ENCODE peak calls at places on chromosomes 2 and 18, in six cellular contexts. X is GM13976, E is heart left ventricle, A is BE2C, W is AG04449, N is psoas muscle. O is an unnamed sample.

GRCh38 chr2:71004857-71005256 is 10.2 kb upstream of the TEX261 start:
- DNase-seq in X (no peak), E (no peak), A (no peak), W (no peak), N (no peak), O (no peak)

GRCh38 chr18:38243291-38243690 is 677.7 kb upstream of the CELF4 start:
- DNase-seq in X (no peak), E (no peak), A (no peak), W (no peak), N (no peak), O (no peak)

GRCh38 chr2:101699939-101700442 is 2.5 kb downstream of the MAP4K4 start:
- DNase-seq in X (no peak), E (no peak), A (no peak), W (no peak), N (no peak), O (no peak)

GRCh38 chr2:17107131-17107530 is 411.1 kb downstream of the RAD51AP2 start:
- DNase-seq in X (no peak), E (no peak), A (no peak), W (peak; percentile 17), N (no peak), O (no peak)

GRCh38 chr2:33134086-33134763 is 187.5 kb downstream of the LTBP1 start:
- DNase-seq in X (no peak), E (peak; percentile 47), A (no peak), W (peak; percentile 92), N (peak; percentile 75), O (no peak)

GRCh38 chr2:128750328-128751165 is 431.9 kb upstream of the HS6ST1 start:
- DNase-seq in X (no peak), E (no peak), A (no peak), W (no peak), N (no peak), O (no peak)

GRCh38 chr2:18074476-18074875 is 196.0 kb downstream of the KCNS3 start:
- DNase-seq in X (no peak), E (no peak), A (no peak), W (no peak), N (no peak), O (no peak)

GRCh38 chr2:240705204-240705781 is 13.6 kb downstream of the AQP12A start:
- DNase-seq in X (no peak), E (no peak), A (no peak), W (no peak), N (peak; percentile 22), O (no peak)

GRCh38 chr2:219285894-219286425 is 6.8 kb downstream of the DNAJB2 start:
- DNase-seq in X (peak; percentile 19), E (no peak), A (peak; percentile 55), W (no peak), N (no peak), O (no peak)

GRCh38 chr2:190318931-190319556 is 582 bp downstream of the HIBCH start:
- DNase-seq in X (no peak), E (no peak), A (no peak), W (no peak), N (peak; percentile 44), O (peak; percentile 41)

GRCh38 chr2:168697668-168698121 is 104.7 kb upstream of the NOSTRIN start:
- DNase-seq in X (no peak), E (no peak), A (no peak), W (peak; percentile 31), N (no peak), O (no peak)
- TF ChIP-seq CTCF in X (no peak), E (peak; percentile 9), A (no peak), W (peak; percentile 12), N (no peak), O (no peak)

GRCh38 chr2:55965276-55965675 is 41.7 kb upstream of the EFEMP1 start:
- DNase-seq in X (no peak), E (no peak), A (no peak), W (no peak), N (no peak), O (no peak)
- TF ChIP-seq CTCF in X (no peak), E (no peak), A (no peak), W (no peak), N (no peak), O (no peak)

GRCh38 chr2:108594132-108594981 is 60.1 kb downstream of the LIMS1 start:
- DNase-seq in X (peak; percentile 47), E (no peak), A (no peak), W (peak; percentile 80), N (no peak), O (peak; percentile 71)

GRCh38 chr2:108589786-108590185 is 55.5 kb downstream of the LIMS1 start:
- DNase-seq in X (no peak), E (no peak), A (no peak), W (no peak), N (no peak), O (no peak)

GRCh38 chr2:108591163-108591562 is 56.9 kb downstream of the LIMS1 start:
- DNase-seq in X (no peak), E (no peak), A (no peak), W (no peak), N (no peak), O (no peak)

GRCh38 chr2:108594982-108595464 is 60.8 kb downstream of the LIMS1 start:
- DNase-seq in X (no peak), E (no peak), A (no peak), W (peak; percentile 99), N (no peak), O (peak; percentile 85)

GRCh38 chr2:108593547-108594098 is 59.4 kb downstream of the LIMS1 start:
- DNase-seq in X (no peak), E (no peak), A (no peak), W (peak; percentile 81), N (no peak), O (no peak)
- TF ChIP-seq CTCF in X (no peak), E (no peak), A (no peak), W (peak; percentile 3), N (no peak), O (peak; percentile 19)

DNA sequence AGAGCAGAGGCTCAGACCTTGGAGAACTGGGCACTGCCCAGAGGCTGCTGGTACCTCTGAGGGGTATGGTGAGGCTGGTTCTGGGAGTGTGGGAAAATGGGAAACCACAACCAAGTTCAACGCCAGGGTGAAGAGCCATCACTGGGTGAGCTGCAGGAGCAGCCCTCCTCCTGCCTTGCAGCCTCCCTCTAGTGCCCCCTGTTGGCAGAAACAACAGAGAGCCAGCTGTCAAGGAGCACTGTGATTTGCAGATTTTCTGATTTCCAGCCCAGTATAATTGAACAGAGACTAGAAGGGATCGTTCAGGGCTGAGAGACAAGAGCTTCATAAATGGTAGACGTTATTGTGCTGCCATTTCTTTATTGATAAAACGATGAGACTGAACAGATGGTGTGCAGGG is 50.5 kb downstream of the MAPK4 start:
- DNase-seq in X (no peak), E (no peak), A (peak; percentile 8), W (no peak), N (no peak), O (no peak)
- TF ChIP-seq CTCF in X (no peak), E (no peak), A (peak; percentile 29), W (no peak), N (no peak), O (peak; percentile 30)

GRCh38 chr2:206323033-206323432 is 48.6 kb downstream of the ZDBF2 start:
- DNase-seq in X (no peak), E (no peak), A (no peak), W (no peak), N (no peak), O (no peak)
- TF ChIP-seq CTCF in X (no peak), E (no peak), A (no peak), W (no peak), N (no peak), O (no peak)

O was measured in MM.1S.